ENCODE peak calls at places on chromosome 12, in seven cellular contexts. One of them, this sample, is unnamed.

GRCh38 chr12:114476159-114476558 is 70.2 kb upstream of the TBX5 start:
- DNase-seq in HS-27A: no peak
- DNase-seq in H9: no peak
- DNase-seq in posterior cingulate gyrus: no peak
- DNase-seq in NCI-H1694 treated with DMSO at 0.1 percent for 48 hours: no peak
- DNase-seq in frontal cortex: no peak
- DNase-seq in GM23248: peak; percentile 81
- DNase-seq in this sample: no peak

GRCh38 chr12:117394491-117394890 is 33.1 kb upstream of the NOS1 start:
- DNase-seq in frontal cortex: no peak
- DNase-seq in GM23248: no peak
- DNase-seq in HS-27A: no peak
- DNase-seq in posterior cingulate gyrus: no peak
- DNase-seq in NCI-H1694 treated with DMSO at 0.1 percent for 48 hours: no peak
- DNase-seq in H9: no peak
- DNase-seq in this sample: no peak

GRCh38 chr12:104866286-104866685 is 91.8 kb downstream of the SLC41A2 start:
- DNase-seq in HS-27A: no peak
- DNase-seq in NCI-H1694 treated with DMSO at 0.1 percent for 48 hours: no peak
- DNase-seq in frontal cortex: no peak
- DNase-seq in posterior cingulate gyrus: no peak
- DNase-seq in GM23248: peak; percentile 70
- DNase-seq in H9: no peak
- DNase-seq in this sample: no peak

GRCh38 chr12:52086944-52087835 is 7.7 kb downstream of the SMIM41 start:
- DNase-seq in frontal cortex: no peak
- DNase-seq in posterior cingulate gyrus: no peak
- DNase-seq in HS-27A: no peak
- DNase-seq in GM23248: no peak
- DNase-seq in NCI-H1694 treated with DMSO at 0.1 percent for 48 hours: no peak
- DNase-seq in H9: no peak
- DNase-seq in this sample: no peak

GRCh38 chr12:109740694-109741245 is 27.1 kb downstream of the FAM222A start:
- DNase-seq in frontal cortex: no peak
- DNase-seq in posterior cingulate gyrus: no peak
- DNase-seq in HS-27A: no peak
- DNase-seq in H9: no peak
- DNase-seq in GM23248: no peak
- DNase-seq in NCI-H1694 treated with DMSO at 0.1 percent for 48 hours: no peak
- DNase-seq in this sample: no peak

GRCh38 chr12:12592930-12593329 is 18.7 kb upstream of the CREBL2 start:
- DNase-seq in posterior cingulate gyrus: no peak
- DNase-seq in NCI-H1694 treated with DMSO at 0.1 percent for 48 hours: no peak
- DNase-seq in frontal cortex: no peak
- DNase-seq in GM23248: peak; percentile 71
- DNase-seq in H9: no peak
- DNase-seq in HS-27A: peak; percentile 69
- DNase-seq in this sample: no peak

GRCh38 chr12:8664228-8664963 is 1.8 kb upstream of the MFAP5 start:
- DNase-seq in frontal cortex: no peak
- DNase-seq in H9: no peak
- DNase-seq in posterior cingulate gyrus: no peak
- DNase-seq in GM23248: peak; percentile 66
- DNase-seq in HS-27A: no peak
- DNase-seq in NCI-H1694 treated with DMSO at 0.1 percent for 48 hours: no peak
- DNase-seq in this sample: peak; percentile 36

GRCh38 chr12:66103011-66103913 is 27.3 kb downstream of the LLPH start:
- DNase-seq in HS-27A: no peak
- DNase-seq in H9: peak; percentile 64
- DNase-seq in frontal cortex: no peak
- DNase-seq in posterior cingulate gyrus: no peak
- DNase-seq in NCI-H1694 treated with DMSO at 0.1 percent for 48 hours: no peak
- DNase-seq in GM23248: peak; percentile 33
- DNase-seq in this sample: no peak

GRCh38 chr12:131684015-131684725 is 26.7 kb upstream of the SFSWAP start:
- DNase-seq in frontal cortex: no peak
- DNase-seq in posterior cingulate gyrus: no peak
- DNase-seq in NCI-H1694 treated with DMSO at 0.1 percent for 48 hours: no peak
- DNase-seq in H9: no peak
- DNase-seq in GM23248: no peak
- DNase-seq in HS-27A: no peak
- DNase-seq in this sample: no peak

GRCh38 chr12:128771681-128772080 is 52.1 kb downstream of the SLC15A4 start:
- DNase-seq in H9: no peak
- DNase-seq in HS-27A: no peak
- DNase-seq in NCI-H1694 treated with DMSO at 0.1 percent for 48 hours: no peak
- DNase-seq in posterior cingulate gyrus: no peak
- DNase-seq in frontal cortex: no peak
- DNase-seq in GM23248: peak; percentile 43
- DNase-seq in this sample: no peak

GRCh38 chr12:69996276-69996675 is 171.2 kb downstream of the MYRFL start:
- DNase-seq in GM23248: no peak
- DNase-seq in frontal cortex: no peak
- DNase-seq in HS-27A: no peak
- DNase-seq in NCI-H1694 treated with DMSO at 0.1 percent for 48 hours: no peak
- DNase-seq in posterior cingulate gyrus: no peak
- DNase-seq in H9: no peak
- DNase-seq in this sample: no peak

GRCh38 chr12:112096667-112097066 is 11.9 kb downstream of the NAA25 start:
- DNase-seq in HS-27A: peak; percentile 53
- DNase-seq in GM23248: peak; percentile 89
- DNase-seq in NCI-H1694 treated with DMSO at 0.1 percent for 48 hours: no peak
- DNase-seq in frontal cortex: no peak
- DNase-seq in H9: no peak
- DNase-seq in posterior cingulate gyrus: no peak
- DNase-seq in this sample: no peak

GRCh38 chr12:113663396-113663795 is 191.7 kb upstream of the LHX5 start:
- DNase-seq in HS-27A: no peak
- DNase-seq in NCI-H1694 treated with DMSO at 0.1 percent for 48 hours: no peak
- DNase-seq in H9: no peak
- DNase-seq in posterior cingulate gyrus: no peak
- DNase-seq in frontal cortex: no peak
- DNase-seq in GM23248: no peak
- DNase-seq in this sample: no peak

GRCh38 chr12:26741828-26742227 is 91.2 kb downstream of the ITPR2 start:
- DNase-seq in NCI-H1694 treated with DMSO at 0.1 percent for 48 hours: no peak
- DNase-seq in HS-27A: no peak
- DNase-seq in H9: no peak
- DNase-seq in posterior cingulate gyrus: no peak
- DNase-seq in GM23248: no peak
- DNase-seq in frontal cortex: no peak
- DNase-seq in this sample: no peak

GRCh38 chr12:53324113-53324778 is 2.8 kb upstream of the AAAS start:
- DNase-seq in NCI-H1694 treated with DMSO at 0.1 percent for 48 hours: no peak
- DNase-seq in GM23248: no peak
- DNase-seq in H9: peak; percentile 60
- DNase-seq in HS-27A: no peak
- DNase-seq in posterior cingulate gyrus: no peak
- DNase-seq in frontal cortex: no peak
- DNase-seq in this sample: no peak

GRCh38 chr12:5912437-5913334 is 32.4 kb downstream of the ANO2 start:
- DNase-seq in HS-27A: no peak
- DNase-seq in posterior cingulate gyrus: no peak
- DNase-seq in H9: peak; percentile 86
- DNase-seq in frontal cortex: no peak
- DNase-seq in NCI-H1694 treated with DMSO at 0.1 percent for 48 hours: no peak
- DNase-seq in GM23248: no peak
- DNase-seq in this sample: no peak

GRCh38 chr12:55724226-55724939 is 4.2 kb downstream of the RDH5 start:
- DNase-seq in H9: peak; percentile 81
- DNase-seq in HS-27A: no peak
- DNase-seq in GM23248: peak; percentile 86
- DNase-seq in NCI-H1694 treated with DMSO at 0.1 percent for 48 hours: peak; percentile 59
- DNase-seq in frontal cortex: no peak
- DNase-seq in posterior cingulate gyrus: peak; percentile 69
- DNase-seq in this sample: no peak

GRCh38 chr12:62584619-62585018 is 118.0 kb downstream of the MON2 start:
- DNase-seq in GM23248: no peak
- DNase-seq in NCI-H1694 treated with DMSO at 0.1 percent for 48 hours: no peak
- DNase-seq in posterior cingulate gyrus: no peak
- DNase-seq in frontal cortex: no peak
- DNase-seq in HS-27A: no peak
- DNase-seq in H9: no peak
- DNase-seq in this sample: no peak

GRCh38 chr12:28583771-28584261 is 393.6 kb downstream of the CCDC91 start:
- DNase-seq in GM23248: peak; percentile 15
- DNase-seq in frontal cortex: no peak
- DNase-seq in H9: no peak
- DNase-seq in NCI-H1694 treated with DMSO at 0.1 percent for 48 hours: no peak
- DNase-seq in HS-27A: peak; percentile 57
- DNase-seq in posterior cingulate gyrus: no peak
- DNase-seq in this sample: no peak

GRCh38 chr12:96053476-96054261 is 18.3 kb upstream of the LTA4H start:
- DNase-seq in HS-27A: no peak
- DNase-seq in H9: no peak
- DNase-seq in GM23248: no peak
- DNase-seq in NCI-H1694 treated with DMSO at 0.1 percent for 48 hours: no peak
- DNase-seq in posterior cingulate gyrus: no peak
- DNase-seq in frontal cortex: no peak
- DNase-seq in this sample: no peak

GRCh38 chr12:56593909-56594621 is 36.1 kb downstream of the BAZ2A start:
- DNase-seq in GM23248: peak; percentile 90
- DNase-seq in posterior cingulate gyrus: peak; percentile 51
- DNase-seq in NCI-H1694 treated with DMSO at 0.1 percent for 48 hours: peak; percentile 15
- DNase-seq in H9: peak; percentile 91
- DNase-seq in HS-27A: peak; percentile 39
- DNase-seq in frontal cortex: peak; percentile 39
- DNase-seq in this sample: peak; percentile 50

GRCh38 chr12:4120316-4120920 is 153.1 kb upstream of the CCND2 start:
- DNase-seq in HS-27A: no peak
- DNase-seq in posterior cingulate gyrus: no peak
- DNase-seq in NCI-H1694 treated with DMSO at 0.1 percent for 48 hours: no peak
- DNase-seq in GM23248: no peak
- DNase-seq in H9: no peak
- DNase-seq in frontal cortex: no peak
- DNase-seq in this sample: no peak

GRCh38 chr12:116427200-116427932 is 131.8 kb upstream of the MAP1LC3B2 start:
- DNase-seq in GM23248: peak; percentile 53
- DNase-seq in posterior cingulate gyrus: no peak
- DNase-seq in H9: peak; percentile 96
- DNase-seq in frontal cortex: no peak
- DNase-seq in NCI-H1694 treated with DMSO at 0.1 percent for 48 hours: no peak
- DNase-seq in HS-27A: no peak
- DNase-seq in this sample: no peak

GRCh38 chr12:124683330-124683662 is 115.9 kb upstream of the NCOR2 start:
- DNase-seq in GM23248: no peak
- DNase-seq in posterior cingulate gyrus: no peak
- DNase-seq in frontal cortex: no peak
- DNase-seq in HS-27A: no peak
- DNase-seq in H9: peak; percentile 64
- DNase-seq in NCI-H1694 treated with DMSO at 0.1 percent for 48 hours: no peak
- DNase-seq in this sample: no peak

GRCh38 chr12:72346331-72346944 is 74.3 kb downstream of the TRHDE start:
- DNase-seq in H9: peak; percentile 89
- DNase-seq in GM23248: peak; percentile 69
- DNase-seq in HS-27A: peak; percentile 22
- DNase-seq in NCI-H1694 treated with DMSO at 0.1 percent for 48 hours: peak; percentile 46
- DNase-seq in frontal cortex: no peak
- DNase-seq in posterior cingulate gyrus: peak; percentile 71
- DNase-seq in this sample: peak; percentile 38

GRCh38 chr12:26938660-26939185 is 453 bp downstream of the FGFR1OP2 start:
- DNase-seq in H9: no peak
- DNase-seq in HS-27A: no peak
- DNase-seq in GM23248: peak; percentile 69
- DNase-seq in frontal cortex: no peak
- DNase-seq in posterior cingulate gyrus: no peak
- DNase-seq in NCI-H1694 treated with DMSO at 0.1 percent for 48 hours: peak; percentile 35
- DNase-seq in this sample: no peak

GRCh38 chr12:86774841-86775386 is 518.7 kb upstream of the MGAT4C start:
- DNase-seq in HS-27A: no peak
- DNase-seq in GM23248: peak; percentile 45
- DNase-seq in H9: no peak
- DNase-seq in NCI-H1694 treated with DMSO at 0.1 percent for 48 hours: no peak
- DNase-seq in posterior cingulate gyrus: no peak
- DNase-seq in frontal cortex: no peak
- DNase-seq in this sample: no peak

GRCh38 chr12:55930771-55931316 is at the start of gene DGKA:
- DNase-seq in frontal cortex: no peak
- DNase-seq in HS-27A: no peak
- DNase-seq in GM23248: peak; percentile 90
- DNase-seq in H9: peak; percentile 69
- DNase-seq in posterior cingulate gyrus: no peak
- DNase-seq in NCI-H1694 treated with DMSO at 0.1 percent for 48 hours: peak; percentile 82
- DNase-seq in this sample: peak; percentile 68

GRCh38 chr12:6534914-6535696 is 788 bp downstream of the GAPDH start:
- DNase-seq in frontal cortex: peak; percentile 65
- DNase-seq in posterior cingulate gyrus: peak; percentile 62
- DNase-seq in HS-27A: peak; percentile 45
- DNase-seq in H9: peak; percentile 80
- DNase-seq in GM23248: peak; percentile 94
- DNase-seq in NCI-H1694 treated with DMSO at 0.1 percent for 48 hours: peak; percentile 64
- DNase-seq in this sample: peak; percentile 75

GRCh38 chr12:76764856-76765255 is 941 bp downstream of the ZDHHC17 start:
- DNase-seq in H9: no peak
- DNase-seq in posterior cingulate gyrus: no peak
- DNase-seq in HS-27A: no peak
- DNase-seq in GM23248: peak; percentile 49
- DNase-seq in frontal cortex: no peak
- DNase-seq in NCI-H1694 treated with DMSO at 0.1 percent for 48 hours: no peak
- DNase-seq in this sample: peak; percentile 23